ENCODE peak calls at places on chromosomes 11 and 22, in four cellular contexts. N is spleen, M is H1, G is A549. H is an unnamed sample.

GRCh38 chr11:102457865-102458264 is 5.3 kb upstream of the TMEM123 start:
- DNase-seq in N (no peak), M (no peak), G (no peak), H (no peak)

GRCh38 chr11:119371778-119372182 is 9.7 kb downstream of the USP2 start:
- DNase-seq in M (no peak), N (no peak), G (no peak), H (no peak)

GRCh38 chr11:114085965-114086364 is 26.5 kb downstream of the ZBTB16 start:
- DNase-seq in G (no peak), N (no peak), M (no peak), H (no peak)

GRCh38 chr11:134292661-134293060 is 16.5 kb downstream of the GLB1L3 start:
- DNase-seq in M (no peak), N (no peak), G (no peak), H (no peak)

GRCh38 chr22:46895753-46896152 is 133.3 kb downstream of the TBC1D22A start:
- DNase-seq in N (no peak), M (no peak), G (no peak), H (no peak)

GRCh38 chr11:74634537-74634936 is 42.2 kb downstream of the POLD3 start:
- DNase-seq in N (no peak), M (no peak), G (peak; percentile 33), H (no peak)

GRCh38 chr11:71240865-71241691 is 11.3 kb downstream of the SHANK2 start:
- DNase-seq in N (peak; percentile 59), G (peak; percentile 38), M (no peak), H (no peak)

GRCh38 chr22:36197601-36198146 is 3.9 kb downstream of the APOL4 start:
- DNase-seq in M (no peak), N (no peak), G (no peak), H (no peak)

GRCh38 chr11:88402192-88402715 is 64.7 kb upstream of the CTSC start:
- DNase-seq in M (no peak), G (peak; percentile 9), N (no peak), H (no peak)

GRCh38 chr11:75474878-75475766 is 42.1 kb upstream of the KLHL35 start:
- DNase-seq in N (peak; percentile 87), M (peak; percentile 38), G (no peak), H (no peak)

GRCh38 chr11:96794152-96794551 is 404.3 kb downstream of the JRKL start:
- DNase-seq in M (peak; percentile 3), G (no peak), N (no peak), H (no peak)

GRCh38 chr11:102452461-102453285 is at the start of gene TMEM123:
- DNase-seq in G (peak; percentile 48), M (peak; percentile 33), N (peak; percentile 97), H (peak; percentile 16)

GRCh38 chr11:123218451-123218850 is 23.4 kb upstream of the CLMP start:
- DNase-seq in N (no peak), G (no peak), M (no peak), H (no peak)

GRCh38 chr22:49448546-49448945 is 379.1 kb downstream of the BRD1 start:
- DNase-seq in N (no peak), G (no peak), M (no peak), H (no peak)

GRCh38 chr11:68096962-68097361 is 24.2 kb downstream of the CHKA start:
- DNase-seq in G (no peak), M (no peak), N (no peak), H (no peak)

GRCh38 chr22:44165286-44165874 is 15.3 kb upstream of the PARVG start:
- DNase-seq in N (no peak), G (no peak), M (no peak), H (no peak)

GRCh38 chr11:35615911-35616900 is 2.1 kb upstream of the FJX1 start:
- DNase-seq in M (no peak), N (no peak), G (peak; percentile 52), H (no peak)

GRCh38 chr11:115190196-115190595 is 314.0 kb downstream of the CADM1 start:
- DNase-seq in N (no peak), G (no peak), M (no peak), H (no peak)

GRCh38 chr11:15141381-15141780 is 26.7 kb downstream of the INSC start:
- DNase-seq in N (no peak), M (no peak), G (no peak), H (no peak)

GRCh38 chr11:3644817-3645235 is at the start of gene ART1:
- DNase-seq in M (no peak), N (no peak), G (peak; percentile 35), H (no peak)

GRCh38 chr11:3641191-3641590 is 601 bp downstream of the ART5 start:
- DNase-seq in M (no peak), N (no peak), G (no peak), H (no peak)

GRCh38 chr11:3641701-3642070 is at the start of gene ART5:
- DNase-seq in N (no peak), G (no peak), M (no peak), H (no peak)

GRCh38 chr11:3639841-3640240 is 2.0 kb downstream of the ART5 start:
- DNase-seq in N (no peak), G (no peak), M (no peak), H (no peak)

GRCh38 chr11:3642071-3642951 is 519 bp upstream of the ART5 start:
- DNase-seq in G (peak; percentile 77), M (peak; percentile 88), N (peak; percentile 86), H (no peak)
- TF ChIP-seq POLR2A in G (no peak), M (peak; percentile 48), N (no peak), H (no peak)

GRCh38 chr22:42366815-42367581 is 65.2 kb downstream of the NFAM1 start:
- DNase-seq in M (no peak), N (no peak), G (no peak), H (no peak)

GRCh38 chr22:42367980-42368378 is 64.2 kb downstream of the NFAM1 start:
- DNase-seq in M (no peak), G (no peak), N (no peak), H (no peak)

GRCh38 chr22:42368379-42369249 is 63.6 kb downstream of the NFAM1 start:
- DNase-seq in G (no peak), M (no peak), N (peak; percentile 89), H (no peak)

GRCh38 chr22:42371112-42371900 is 60.9 kb downstream of the NFAM1 start:
- DNase-seq in G (no peak), M (no peak), N (no peak), H (no peak)

GRCh38 chr22:42369250-42370041 is 62.8 kb downstream of the NFAM1 start:
- DNase-seq in N (peak; percentile 96), G (peak; percentile 92), M (peak; percentile 78), H (peak; percentile 42)
- TF ChIP-seq POLR2A in N (no peak), G (peak; percentile 36), M (no peak), H (no peak)

GRCh38 chr11:82900277-82901164 is at the start of gene PRCP:
- DNase-seq in G (peak; percentile 94), N (peak; percentile 99), M (peak; percentile 78), H (peak; percentile 54)
- TF ChIP-seq POLR2A in G (peak; percentile 83), N (no peak), M (peak; percentile 35), H (no peak)

GRCh38 chr22:50525104-50525958 is at the start of gene SCO2:
- DNase-seq in N (peak; percentile 99), M (peak; percentile 89), G (peak; percentile 87), H (peak; percentile 85)

GRCh38 chr22:50524664-50525103 is 714 bp downstream of the SCO2 start:
- DNase-seq in G (no peak), M (no peak), N (no peak), H (no peak)

GRCh38 chr22:50526849-50527801 is 1.7 kb upstream of the SCO2 start:
- DNase-seq in M (no peak), N (peak; percentile 91), G (peak; percentile 44), H (no peak)

GRCh38 chr22:50527921-50528681 is 1.7 kb downstream of the TYMP start:
- DNase-seq in G (no peak), N (no peak), M (no peak), H (no peak)

DNA sequence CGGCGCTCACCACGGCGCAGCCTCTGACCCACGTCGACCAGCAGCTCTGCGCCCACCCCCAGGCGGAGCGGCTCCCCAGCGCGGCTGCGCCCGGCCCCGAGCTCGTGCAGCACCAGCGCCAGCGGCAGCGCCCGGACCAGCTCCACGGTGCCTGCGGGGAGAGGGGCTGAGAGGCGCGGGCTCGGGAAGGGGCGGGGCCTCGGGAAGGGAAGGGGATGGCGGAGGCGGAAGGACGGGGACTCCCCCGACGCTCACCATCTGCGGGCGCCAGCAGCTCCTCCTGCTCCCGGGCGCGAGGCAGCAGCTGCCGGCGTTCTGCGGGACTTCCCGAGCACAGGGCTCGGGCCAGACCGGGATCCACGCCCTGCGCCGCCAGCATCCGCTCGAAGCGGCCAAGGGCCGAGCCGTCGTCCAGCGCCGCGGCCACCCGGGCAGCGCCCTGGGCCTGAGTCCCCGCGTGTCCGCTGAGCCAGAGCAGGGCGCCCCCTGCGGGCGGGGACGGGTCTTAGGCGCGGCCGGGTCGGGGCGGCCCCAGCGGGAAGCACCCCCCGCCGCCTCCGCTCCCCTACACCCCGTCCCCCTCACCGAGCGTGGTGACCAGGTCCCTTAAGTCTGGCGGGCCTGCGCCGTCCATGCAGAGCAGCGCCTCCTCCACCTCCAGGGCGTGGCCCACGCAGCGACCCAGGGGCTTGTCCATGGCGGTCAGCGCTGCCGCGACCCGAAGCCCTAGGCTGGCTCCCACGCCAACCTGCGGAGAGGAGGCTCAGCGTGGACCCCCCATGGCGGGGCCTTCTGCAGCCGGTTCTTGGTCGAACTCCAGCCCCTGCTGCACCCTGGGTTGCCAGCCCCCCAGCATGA is 822 bp upstream of the SCO2 start:
- DNase-seq in G (peak; percentile 53), N (peak; percentile 98), M (no peak), H (no peak)
- TF ChIP-seq POLR2A in G (peak; percentile 23), N (no peak), M (no peak), H (no peak)

GRCh38 chr11:78573271-78574035 is 1.2 kb downstream of the NARS2 start:
- DNase-seq in G (no peak), N (no peak), M (no peak), H (no peak)

GRCh38 chr11:78577495-78577894 is 2.8 kb upstream of the NARS2 start:
- DNase-seq in G (no peak), N (no peak), M (no peak), H (no peak)

GRCh38 chr11:78576549-78577097 is 2.0 kb upstream of the NARS2 start:
- DNase-seq in G (no peak), N (no peak), M (no peak), H (no peak)

GRCh38 chr11:78575478-78575877 is 814 bp upstream of the NARS2 start:
- DNase-seq in G (no peak), M (no peak), N (no peak), H (no peak)

GRCh38 chr11:78574386-78575381 is at the start of gene NARS2:
- DNase-seq in G (peak; percentile 97), M (peak; percentile 87), N (peak; percentile 100), H (peak; percentile 89)
- TF ChIP-seq POLR2A in G (peak; percentile 95), M (peak; percentile 21), N (no peak), H (peak; percentile 82)

GRCh38 chr11:111540114-111540920 is at the start of gene LAYN:
- DNase-seq in G (no peak), M (no peak), N (peak; percentile 82), H (no peak)

GRCh38 chr11:111539426-111540113 is 950 bp upstream of the LAYN start:
- DNase-seq in G (no peak), N (no peak), M (no peak), H (no peak)

GRCh38 chr11:111542606-111543275 is 2.2 kb downstream of the LAYN start:
- DNase-seq in G (no peak), N (no peak), M (no peak), H (no peak)

GRCh38 chr11:111540921-111541208 is 345 bp downstream of the LAYN start:
- DNase-seq in N (no peak), M (no peak), G (no peak), H (no peak)

GRCh38 chr11:111541209-111542061 is 915 bp downstream of the LAYN start:
- DNase-seq in N (peak; percentile 75), M (no peak), G (no peak), H (no peak)
- TF ChIP-seq POLR2A in N (no peak), M (no peak), G (no peak), H (no peak)

H was measured in esophagus squamous epithelium.